ENCODE peak calls at places on chromosomes 16 and 17, in six cellular contexts. One of them, this sample, is unnamed. For H3K9me3, the result is how much of the 10 kb centered on the place peaks cover.

GRCh38 chr17:17398188-17398927 is 78.4 kb upstream of the MED9 start:
- DNase-seq in neural progenitor cell: no peak
- DNase-seq in transverse colon: no peak
- DNase-seq in testis: peak
- DNase-seq in IMR-90: peak
- DNase-seq in heart right ventricle: no peak
- DNase-seq in this sample: no peak

GRCh38 chr16:1042776-1043349 is 29.7 kb upstream of the SSTR5 start:
- DNase-seq in testis: peak
- DNase-seq in transverse colon: no peak
- DNase-seq in neural progenitor cell: no peak
- DNase-seq in heart right ventricle: no peak
- DNase-seq in IMR-90: no peak
- DNase-seq in this sample: no peak

GRCh38 chr16:56715128-56715527 is 14.8 kb upstream of the NUP93 start:
- DNase-seq in testis: no peak
- DNase-seq in neural progenitor cell: no peak
- DNase-seq in heart right ventricle: no peak
- DNase-seq in IMR-90: no peak
- DNase-seq in transverse colon: no peak
- DNase-seq in this sample: no peak

GRCh38 chr16:47139561-47140185 is 4.1 kb downstream of the NETO2 start:
- DNase-seq in transverse colon: no peak
- DNase-seq in IMR-90: peak
- DNase-seq in heart right ventricle: no peak
- DNase-seq in neural progenitor cell: no peak
- DNase-seq in testis: no peak
- DNase-seq in this sample: no peak

GRCh38 chr17:61737820-61738219 is 125.5 kb downstream of the BRIP1 start:
- DNase-seq in testis: no peak
- DNase-seq in heart right ventricle: no peak
- DNase-seq in transverse colon: no peak
- DNase-seq in IMR-90: no peak
- DNase-seq in neural progenitor cell: no peak
- DNase-seq in this sample: no peak

GRCh38 chr16:9372934-9373890 is 281.8 kb downstream of the HAPSTR1 start:
- DNase-seq in testis: no peak
- DNase-seq in heart right ventricle: no peak
- DNase-seq in transverse colon: no peak
- DNase-seq in neural progenitor cell: peak
- DNase-seq in IMR-90: no peak
- DNase-seq in this sample: no peak

GRCh38 chr17:70577456-70577855 is 408.1 kb downstream of the KCNJ2 start:
- DNase-seq in heart right ventricle: no peak
- DNase-seq in testis: peak
- DNase-seq in IMR-90: no peak
- DNase-seq in neural progenitor cell: no peak
- DNase-seq in transverse colon: no peak
- DNase-seq in this sample: no peak

GRCh38 chr17:28643979-28644781 is 778 bp downstream of the BLTP2 start:
- DNase-seq in neural progenitor cell: peak
- DNase-seq in IMR-90: peak
- DNase-seq in heart right ventricle: peak
- DNase-seq in transverse colon: peak
- DNase-seq in testis: peak
- DNase-seq in this sample: no peak

GRCh38 chr16:57904101-57904500 is 66.8 kb downstream of the CNGB1 start:
- DNase-seq in IMR-90: no peak
- DNase-seq in heart right ventricle: no peak
- DNase-seq in neural progenitor cell: no peak
- DNase-seq in testis: no peak
- DNase-seq in transverse colon: no peak
- DNase-seq in this sample: peak

GRCh38 chr16:57901480-57902069 is 69.4 kb downstream of the CNGB1 start:
- DNase-seq in IMR-90: no peak
- DNase-seq in heart right ventricle: no peak
- DNase-seq in neural progenitor cell: no peak
- DNase-seq in testis: no peak
- DNase-seq in transverse colon: no peak
- DNase-seq in this sample: peak

GRCh38 chr16:57906385-57907316 is 64.3 kb downstream of the CNGB1 start:
- DNase-seq in heart right ventricle: no peak
- DNase-seq in IMR-90: no peak
- DNase-seq in transverse colon: no peak
- DNase-seq in neural progenitor cell: peak
- DNase-seq in testis: peak
- DNase-seq in this sample: peak

GRCh38 chr16:57900796-57901479 is 70.0 kb downstream of the CNGB1 start:
- DNase-seq in neural progenitor cell: no peak
- DNase-seq in testis: no peak
- DNase-seq in transverse colon: no peak
- DNase-seq in IMR-90: no peak
- DNase-seq in heart right ventricle: no peak
- DNase-seq in this sample: peak

GRCh38 chr16:57903656-57904055 is 67.3 kb downstream of the CNGB1 start:
- DNase-seq in heart right ventricle: no peak
- DNase-seq in IMR-90: no peak
- DNase-seq in transverse colon: peak
- DNase-seq in testis: no peak
- DNase-seq in neural progenitor cell: no peak
- DNase-seq in this sample: peak
- TF ChIP-seq CTCF in heart right ventricle: no peak
- TF ChIP-seq CTCF in IMR-90: no peak
- TF ChIP-seq CTCF in transverse colon: no peak
- TF ChIP-seq CTCF in testis: no peak
- TF ChIP-seq CTCF in neural progenitor cell: no peak
- TF ChIP-seq CTCF in this sample: no peak

GRCh38 chr17:78971764-78972506 is 7.8 kb downstream of the LGALS3BP start:
- DNase-seq in neural progenitor cell: no peak
- DNase-seq in IMR-90: no peak
- DNase-seq in testis: no peak
- DNase-seq in transverse colon: no peak
- DNase-seq in heart right ventricle: no peak
- DNase-seq in this sample: peak

GRCh38 chr17:78973196-78973595 is 6.5 kb downstream of the LGALS3BP start:
- DNase-seq in IMR-90: no peak
- DNase-seq in testis: no peak
- DNase-seq in heart right ventricle: no peak
- DNase-seq in neural progenitor cell: peak
- DNase-seq in transverse colon: no peak
- DNase-seq in this sample: peak

GRCh38 chr17:78974635-78975591 is 4.8 kb downstream of the LGALS3BP start:
- DNase-seq in transverse colon: peak
- DNase-seq in neural progenitor cell: no peak
- DNase-seq in testis: peak
- DNase-seq in IMR-90: peak
- DNase-seq in heart right ventricle: peak
- DNase-seq in this sample: peak

GRCh38 chr17:78972507-78973105 is 7.1 kb downstream of the LGALS3BP start:
- DNase-seq in transverse colon: no peak
- DNase-seq in IMR-90: no peak
- DNase-seq in neural progenitor cell: no peak
- DNase-seq in testis: no peak
- DNase-seq in heart right ventricle: no peak
- DNase-seq in this sample: peak

GRCh38 chr17:78973792-78974520 is 5.8 kb downstream of the LGALS3BP start:
- DNase-seq in transverse colon: no peak
- DNase-seq in testis: no peak
- DNase-seq in neural progenitor cell: no peak
- DNase-seq in IMR-90: no peak
- DNase-seq in heart right ventricle: no peak
- DNase-seq in this sample: peak
- H3K9me3 ChIP-seq in transverse colon: under half
- H3K9me3 ChIP-seq in testis: under half
- H3K9me3 ChIP-seq in neural progenitor cell: under half
- H3K9me3 ChIP-seq in IMR-90: under half
- H3K9me3 ChIP-seq in heart right ventricle: under half
- H3K9me3 ChIP-seq in this sample: under half

GRCh38 chr16:67868290-67868689 is 4.6 kb upstream of the EDC4 start:
- DNase-seq in heart right ventricle: no peak
- DNase-seq in testis: no peak
- DNase-seq in neural progenitor cell: no peak
- DNase-seq in transverse colon: no peak
- DNase-seq in IMR-90: no peak
- DNase-seq in this sample: no peak

GRCh38 chr16:67864594-67864993 is 8.3 kb upstream of the EDC4 start:
- DNase-seq in heart right ventricle: no peak
- DNase-seq in IMR-90: no peak
- DNase-seq in neural progenitor cell: peak
- DNase-seq in testis: no peak
- DNase-seq in transverse colon: no peak
- DNase-seq in this sample: no peak

GRCh38 chr16:67861877-67862276 is 11.0 kb upstream of the EDC4 start:
- DNase-seq in testis: no peak
- DNase-seq in transverse colon: no peak
- DNase-seq in IMR-90: no peak
- DNase-seq in heart right ventricle: no peak
- DNase-seq in neural progenitor cell: no peak
- DNase-seq in this sample: no peak

GRCh38 chr16:67862623-67863583 is 9.9 kb upstream of the EDC4 start:
- DNase-seq in heart right ventricle: peak
- DNase-seq in testis: peak
- DNase-seq in IMR-90: peak
- DNase-seq in transverse colon: no peak
- DNase-seq in neural progenitor cell: no peak
- DNase-seq in this sample: peak

DNA sequence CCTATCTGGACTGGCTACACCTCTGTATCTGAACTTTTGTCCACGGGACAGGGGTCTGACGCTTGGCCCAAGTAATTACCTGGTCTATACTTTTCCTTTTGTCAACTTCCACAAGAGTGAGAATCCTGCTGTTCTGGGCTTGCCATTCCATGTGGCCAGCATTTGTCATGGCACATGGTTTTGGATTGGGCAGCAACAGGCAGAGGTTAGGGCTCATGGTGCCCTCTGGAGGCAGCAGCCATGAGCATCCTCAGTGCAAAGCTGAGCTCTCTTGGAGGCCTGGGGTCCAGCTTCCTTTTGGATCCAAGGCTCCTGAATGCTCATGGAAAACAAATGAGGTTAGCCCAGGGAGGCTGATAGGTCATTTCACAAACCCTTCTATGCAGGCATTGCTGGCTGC is 7.5 kb upstream of the EDC4 start:
- DNase-seq in neural progenitor cell: peak
- DNase-seq in heart right ventricle: no peak
- DNase-seq in transverse colon: peak
- DNase-seq in IMR-90: peak
- DNase-seq in testis: no peak
- DNase-seq in this sample: no peak
- TF ChIP-seq CTCF in neural progenitor cell: peak
- TF ChIP-seq CTCF in heart right ventricle: peak
- TF ChIP-seq CTCF in transverse colon: peak
- TF ChIP-seq CTCF in IMR-90: peak
- TF ChIP-seq CTCF in testis: no peak
- TF ChIP-seq CTCF in this sample: peak

GRCh38 chr16:89990799-89991198 is 28.5 kb downstream of the DBNDD1 start:
- DNase-seq in neural progenitor cell: no peak
- DNase-seq in IMR-90: no peak
- DNase-seq in transverse colon: no peak
- DNase-seq in heart right ventricle: no peak
- DNase-seq in testis: no peak
- DNase-seq in this sample: no peak

GRCh38 chr16:89993377-89993776 is 25.9 kb downstream of the DBNDD1 start:
- DNase-seq in neural progenitor cell: no peak
- DNase-seq in IMR-90: no peak
- DNase-seq in transverse colon: no peak
- DNase-seq in testis: no peak
- DNase-seq in heart right ventricle: no peak
- DNase-seq in this sample: no peak

GRCh38 chr16:89996178-89996489 is 23.1 kb downstream of the DBNDD1 start:
- DNase-seq in transverse colon: no peak
- DNase-seq in testis: no peak
- DNase-seq in heart right ventricle: no peak
- DNase-seq in IMR-90: no peak
- DNase-seq in neural progenitor cell: no peak
- DNase-seq in this sample: no peak

GRCh38 chr16:89993971-89994370 is 25.3 kb downstream of the DBNDD1 start:
- DNase-seq in IMR-90: no peak
- DNase-seq in testis: no peak
- DNase-seq in neural progenitor cell: no peak
- DNase-seq in heart right ventricle: no peak
- DNase-seq in transverse colon: no peak
- DNase-seq in this sample: no peak

GRCh38 chr16:89994389-89994720 is 24.9 kb downstream of the DBNDD1 start:
- DNase-seq in testis: no peak
- DNase-seq in neural progenitor cell: no peak
- DNase-seq in heart right ventricle: no peak
- DNase-seq in IMR-90: no peak
- DNase-seq in transverse colon: no peak
- DNase-seq in this sample: no peak
- H3K9me3 ChIP-seq in testis: under half
- H3K9me3 ChIP-seq in neural progenitor cell: under half
- H3K9me3 ChIP-seq in heart right ventricle: under half
- H3K9me3 ChIP-seq in IMR-90: under half
- H3K9me3 ChIP-seq in transverse colon: under half
- H3K9me3 ChIP-seq in this sample: under half

DNA sequence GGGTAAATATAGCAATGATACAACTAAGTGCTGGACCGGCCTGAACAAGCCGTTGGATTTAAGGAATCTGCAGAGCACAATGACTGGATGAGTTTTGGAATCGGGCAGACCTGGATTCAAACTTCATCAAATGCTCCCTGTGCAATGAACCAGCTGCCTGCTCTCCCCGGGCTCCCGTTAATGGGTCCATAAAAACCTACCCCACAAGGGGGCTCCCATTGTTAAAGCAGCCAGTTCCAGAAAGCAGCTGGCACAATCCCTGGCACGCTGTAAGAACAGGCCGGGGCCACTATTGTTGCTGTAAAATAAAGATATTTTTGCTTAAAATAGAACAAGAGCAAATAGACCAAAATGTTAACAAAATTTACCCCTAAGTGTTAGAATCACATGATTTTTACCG is 131.9 kb downstream of the C16orf95 start:
- DNase-seq in neural progenitor cell: peak
- DNase-seq in heart right ventricle: no peak
- DNase-seq in IMR-90: no peak
- DNase-seq in transverse colon: no peak
- DNase-seq in testis: no peak
- DNase-seq in this sample: no peak
- TF ChIP-seq CTCF in neural progenitor cell: peak
- TF ChIP-seq CTCF in heart right ventricle: no peak
- TF ChIP-seq CTCF in IMR-90: peak
- TF ChIP-seq CTCF in transverse colon: no peak
- TF ChIP-seq CTCF in testis: no peak
- TF ChIP-seq CTCF in this sample: no peak

GRCh38 chr16:35146031-35146710 is 1686.8 kb downstream of the TP53TG3F start:
- DNase-seq in neural progenitor cell: no peak
- DNase-seq in IMR-90: no peak
- DNase-seq in testis: no peak
- DNase-seq in heart right ventricle: no peak
- DNase-seq in transverse colon: no peak
- DNase-seq in this sample: peak
- H3K9me3 ChIP-seq in neural progenitor cell: under half
- H3K9me3 ChIP-seq in IMR-90: under half
- H3K9me3 ChIP-seq in testis: under half
- H3K9me3 ChIP-seq in heart right ventricle: under half
- H3K9me3 ChIP-seq in transverse colon: under half
- H3K9me3 ChIP-seq in this sample: under half

This sample was measured in kidney.